ENCODE peak calls at places on chromosomes 16 and 17, in five cellular contexts. One of them, this sample, is unnamed. For H3K4me1, the result is how much of the 10 kb centered on the place peaks cover.

GRCh38 chr16:64406661-64407267 is 715.1 kb downstream of the CDH11 start:
- DNase-seq in GM23338: no peak
- DNase-seq in left lung: no peak
- DNase-seq in mucosa of descending colon: no peak
- DNase-seq in left ventricle myocardium inferior: no peak
- DNase-seq in this sample: peak

GRCh38 chr16:48498761-48499600 is 111.0 kb downstream of the N4BP1 start:
- DNase-seq in GM23338: peak
- DNase-seq in left lung: no peak
- DNase-seq in mucosa of descending colon: no peak
- DNase-seq in left ventricle myocardium inferior: no peak
- DNase-seq in this sample: peak

GRCh38 chr17:76791053-76791980 is 53.4 kb downstream of the MFSD11 start:
- DNase-seq in GM23338: no peak
- DNase-seq in left lung: no peak
- DNase-seq in mucosa of descending colon: peak
- DNase-seq in left ventricle myocardium inferior: no peak
- DNase-seq in this sample: no peak

GRCh38 chr16:28572659-28573510 is 19.2 kb downstream of the SGF29 start:
- DNase-seq in GM23338: peak
- DNase-seq in left lung: no peak
- DNase-seq in mucosa of descending colon: no peak
- DNase-seq in left ventricle myocardium inferior: peak
- DNase-seq in this sample: peak

GRCh38 chr17:45431531-45432404 is 902 bp downstream of the ARHGAP27 start:
- DNase-seq in GM23338: peak
- DNase-seq in left lung: peak
- DNase-seq in mucosa of descending colon: peak
- DNase-seq in left ventricle myocardium inferior: peak
- DNase-seq in this sample: peak

GRCh38 chr17:50550661-50551432 is 3.9 kb downstream of the SPATA20 start:
- DNase-seq in GM23338: peak
- DNase-seq in left lung: peak
- DNase-seq in mucosa of descending colon: peak
- DNase-seq in left ventricle myocardium inferior: peak
- DNase-seq in this sample: peak

GRCh38 chr17:57970706-57971105 is 15.5 kb upstream of the CUEDC1 start:
- DNase-seq in GM23338: no peak
- DNase-seq in left lung: no peak
- DNase-seq in mucosa of descending colon: no peak
- DNase-seq in left ventricle myocardium inferior: no peak
- DNase-seq in this sample: no peak

GRCh38 chr16:26645629-26646028 is 421.1 kb upstream of the C16orf82 start:
- DNase-seq in GM23338: peak
- DNase-seq in left lung: no peak
- DNase-seq in mucosa of descending colon: no peak
- DNase-seq in left ventricle myocardium inferior: no peak
- DNase-seq in this sample: peak

GRCh38 chr16:3457434-3458252 is 14.2 kb downstream of the NAA60 start:
- DNase-seq in GM23338: peak
- DNase-seq in left lung: peak
- DNase-seq in mucosa of descending colon: peak
- DNase-seq in left ventricle myocardium inferior: peak
- DNase-seq in this sample: peak
- H3K4me1 ChIP-seq in GM23338: under half
- H3K4me1 ChIP-seq in left lung: half or more
- H3K4me1 ChIP-seq in mucosa of descending colon: under half
- H3K4me1 ChIP-seq in left ventricle myocardium inferior: half or more
- H3K4me1 ChIP-seq in this sample: under half

GRCh38 chr17:74546586-74546985 is 671 bp upstream of the CD300C start:
- DNase-seq in GM23338: no peak
- DNase-seq in left lung: no peak
- DNase-seq in mucosa of descending colon: no peak
- DNase-seq in left ventricle myocardium inferior: no peak
- DNase-seq in this sample: no peak

GRCh38 chr17:74547264-74547663 is 1.3 kb upstream of the CD300C start:
- DNase-seq in GM23338: no peak
- DNase-seq in left lung: no peak
- DNase-seq in mucosa of descending colon: no peak
- DNase-seq in left ventricle myocardium inferior: no peak
- DNase-seq in this sample: no peak

GRCh38 chr17:74549343-74549742 is 3.4 kb upstream of the CD300C start:
- DNase-seq in GM23338: no peak
- DNase-seq in left lung: no peak
- DNase-seq in mucosa of descending colon: no peak
- DNase-seq in left ventricle myocardium inferior: no peak
- DNase-seq in this sample: no peak

GRCh38 chr17:74545456-74546230 is at the start of gene CD300C:
- DNase-seq in GM23338: no peak
- DNase-seq in left lung: no peak
- DNase-seq in mucosa of descending colon: no peak
- DNase-seq in left ventricle myocardium inferior: peak
- DNase-seq in this sample: no peak

GRCh38 chr17:74547736-74548135 is 1.8 kb upstream of the CD300C start:
- DNase-seq in GM23338: no peak
- DNase-seq in left lung: no peak
- DNase-seq in mucosa of descending colon: no peak
- DNase-seq in left ventricle myocardium inferior: no peak
- DNase-seq in this sample: no peak
- H3K4me1 ChIP-seq in GM23338: under half
- H3K4me1 ChIP-seq in left lung: under half
- H3K4me1 ChIP-seq in mucosa of descending colon: under half
- H3K4me1 ChIP-seq in left ventricle myocardium inferior: under half
- H3K4me1 ChIP-seq in this sample: under half

GRCh38 chr16:2980227-2981176 is at the start of gene PKMYT1:
- DNase-seq in GM23338: peak
- DNase-seq in left lung: peak
- DNase-seq in mucosa of descending colon: peak
- DNase-seq in left ventricle myocardium inferior: peak
- DNase-seq in this sample: peak
- H3K4me1 ChIP-seq in GM23338: under half
- H3K4me1 ChIP-seq in left lung: under half
- H3K4me1 ChIP-seq in mucosa of descending colon: under half
- H3K4me1 ChIP-seq in left ventricle myocardium inferior: under half
- H3K4me1 ChIP-seq in this sample: under half

GRCh38 chr16:81803332-81803731 is 24.2 kb downstream of the PLCG2 start:
- DNase-seq in GM23338: no peak
- DNase-seq in left lung: no peak
- DNase-seq in mucosa of descending colon: no peak
- DNase-seq in left ventricle myocardium inferior: no peak
- DNase-seq in this sample: no peak
- H3K4me1 ChIP-seq in GM23338: under half
- H3K4me1 ChIP-seq in left lung: under half
- H3K4me1 ChIP-seq in mucosa of descending colon: under half
- H3K4me1 ChIP-seq in left ventricle myocardium inferior: under half
- H3K4me1 ChIP-seq in this sample: under half

GRCh38 chr17:64009571-64010402 is 10.6 kb downstream of the ICAM2 start:
- DNase-seq in GM23338: no peak
- DNase-seq in left lung: no peak
- DNase-seq in mucosa of descending colon: no peak
- DNase-seq in left ventricle myocardium inferior: no peak
- DNase-seq in this sample: no peak
- H3K4me1 ChIP-seq in GM23338: under half
- H3K4me1 ChIP-seq in left lung: half or more
- H3K4me1 ChIP-seq in mucosa of descending colon: under half
- H3K4me1 ChIP-seq in left ventricle myocardium inferior: half or more
- H3K4me1 ChIP-seq in this sample: under half

DNA sequence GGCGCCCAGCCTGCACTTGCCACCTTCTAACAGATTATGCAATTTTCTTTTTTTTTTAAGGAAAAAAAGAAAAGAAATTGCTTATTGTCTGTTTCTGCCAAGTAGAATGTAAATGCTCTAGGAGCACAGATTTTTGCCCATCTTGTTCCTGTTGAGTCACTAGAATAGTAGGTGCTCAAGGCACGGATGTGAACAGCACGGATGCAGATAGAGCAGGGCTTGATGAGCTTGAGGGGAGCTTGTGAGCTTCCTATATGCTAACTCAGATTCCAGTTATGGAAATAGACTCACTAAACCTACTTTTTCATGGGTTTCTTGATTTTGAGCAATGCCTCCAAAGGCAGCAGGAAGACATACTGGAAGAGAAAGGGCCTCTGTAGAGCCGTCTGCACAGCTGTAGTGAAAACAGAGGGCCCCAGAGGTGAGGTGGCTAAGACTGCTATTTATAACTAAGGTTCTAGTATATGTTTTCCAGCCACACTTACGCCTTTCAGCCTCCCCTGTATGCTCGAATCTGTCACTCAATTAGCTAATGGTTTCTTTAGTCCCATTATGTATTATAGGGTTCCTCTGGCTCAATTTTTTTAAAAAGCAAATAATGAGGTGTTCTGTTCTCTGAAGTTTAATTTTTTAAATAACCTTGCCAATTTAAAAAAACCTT is 72.8 kb downstream of the WWP2 start:
- DNase-seq in GM23338: no peak
- DNase-seq in left lung: no peak
- DNase-seq in mucosa of descending colon: no peak
- DNase-seq in left ventricle myocardium inferior: no peak
- DNase-seq in this sample: no peak
- H3K4me1 ChIP-seq in GM23338: under half
- H3K4me1 ChIP-seq in left lung: under half
- H3K4me1 ChIP-seq in mucosa of descending colon: under half
- H3K4me1 ChIP-seq in left ventricle myocardium inferior: half or more
- H3K4me1 ChIP-seq in this sample: under half

DNA sequence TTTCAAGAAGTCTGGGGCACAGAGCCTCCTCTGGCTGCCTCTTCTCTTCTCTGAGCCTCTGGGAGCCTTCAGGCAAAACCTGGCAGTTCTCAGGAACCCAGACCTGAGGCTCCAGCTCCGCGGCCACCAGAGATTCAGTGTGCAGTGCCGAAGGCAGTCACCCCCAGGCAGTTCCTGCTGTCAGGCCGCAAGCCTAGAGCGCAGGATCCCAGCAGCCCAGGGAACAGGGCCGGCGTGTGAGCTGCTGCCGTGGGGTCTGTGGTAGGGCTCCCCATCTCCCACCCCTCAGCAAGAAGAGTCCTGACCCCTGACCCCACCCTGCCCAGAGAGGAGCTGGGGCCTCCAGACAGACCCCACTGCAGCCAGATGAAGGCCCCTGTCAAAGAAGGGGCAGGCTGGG is 78.2 kb downstream of the AMFR start:
- DNase-seq in GM23338: no peak
- DNase-seq in left lung: peak
- DNase-seq in mucosa of descending colon: peak
- DNase-seq in left ventricle myocardium inferior: no peak
- DNase-seq in this sample: no peak
- H3K4me1 ChIP-seq in GM23338: under half
- H3K4me1 ChIP-seq in left lung: under half
- H3K4me1 ChIP-seq in mucosa of descending colon: under half
- H3K4me1 ChIP-seq in left ventricle myocardium inferior: under half
- H3K4me1 ChIP-seq in this sample: under half

GRCh38 chr17:28878981-28879380 is 18.6 kb downstream of the FLOT2 start:
- DNase-seq in GM23338: peak
- DNase-seq in left lung: peak
- DNase-seq in mucosa of descending colon: no peak
- DNase-seq in left ventricle myocardium inferior: no peak
- DNase-seq in this sample: peak
- H3K4me1 ChIP-seq in GM23338: under half
- H3K4me1 ChIP-seq in left lung: under half
- H3K4me1 ChIP-seq in mucosa of descending colon: under half
- H3K4me1 ChIP-seq in left ventricle myocardium inferior: under half
- H3K4me1 ChIP-seq in this sample: under half